ENCODE peak calls at places on chromosomes 7 and 10, in nine cellular contexts. R, E, D, M, A, C, Z, X and B are unnamed samples. For H3K4me1, the result is how much of the 10 kb centered on the place peaks cover.

GRCh38 chr7:7972128-7972527 is 3.5 kb downstream of the GLCCI1 start:
- DNase-seq in R (no peak), A (no peak), Z (no peak), M (no peak), X (no peak), C (no peak), E (no peak), D (no peak), B (peak)

GRCh38 chr7:75617634-75618234 is 121.0 kb downstream of the HIP1 start:
- DNase-seq in X (peak), A (peak), E (no peak), Z (peak), C (no peak), M (peak), D (peak), R (no peak), B (no peak)

GRCh38 chr7:124328774-124329173 is 295.9 kb upstream of the TMEM229A start:
- DNase-seq in A (no peak), X (no peak), Z (no peak), E (no peak), M (no peak), R (no peak), C (no peak), D (no peak), B (peak)

GRCh38 chr7:5679741-5680473 is 101.6 kb downstream of the RNF216 start:
- DNase-seq in A (peak), D (peak), C (no peak), M (no peak), R (no peak), Z (peak), E (no peak), X (no peak), B (no peak)

GRCh38 chr10:70334526-70335245 is 47.7 kb downstream of the LRRC20 start:
- DNase-seq in X (no peak), E (no peak), A (no peak), Z (peak), R (peak), C (no peak), M (no peak), D (no peak), B (no peak)

GRCh38 chr7:8144856-8145255 is 117.1 kb downstream of the ICA1 start:
- DNase-seq in A (no peak), Z (no peak), X (no peak), M (no peak), R (no peak), E (no peak), D (no peak), C (no peak), B (no peak)

GRCh38 chr10:103069453-103070331 is 123.4 kb downstream of the NT5C2 start:
- DNase-seq in X (peak), Z (peak), C (peak), A (peak), E (peak), R (peak), D (peak), M (peak), B (peak)

GRCh38 chr7:22356010-22356854 is 722 bp downstream of the RAPGEF5 start:
- DNase-seq in C (no peak), Z (peak), R (no peak), M (no peak), A (no peak), X (no peak), E (peak), D (no peak), B (peak)

GRCh38 chr7:79340212-79340611 is 113.3 kb downstream of the MAGI2 start:
- DNase-seq in D (no peak), R (no peak), A (no peak), Z (no peak), X (no peak), M (no peak), E (no peak), C (no peak), B (no peak)

GRCh38 chr7:26919906-26920530 is 55.6 kb upstream of the SKAP2 start:
- DNase-seq in R (no peak), C (no peak), X (no peak), M (no peak), A (no peak), Z (no peak), D (no peak), E (no peak), B (no peak)

GRCh38 chr10:31353574-31353973 is 34.6 kb downstream of the ZEB1 start:
- DNase-seq in M (no peak), X (peak), D (no peak), A (no peak), Z (no peak), C (peak), R (peak), E (no peak), B (no peak)

GRCh38 chr10:33031815-33032320 is 73.8 kb upstream of the ITGB1 start:
- DNase-seq in D (no peak), E (no peak), Z (no peak), A (no peak), R (no peak), X (no peak), C (no peak), M (no peak), B (no peak)

GRCh38 chr7:36752026-36752735 is 27.9 kb upstream of the AOAH start:
- DNase-seq in E (no peak), C (no peak), D (no peak), R (no peak), A (no peak), M (no peak), Z (no peak), X (no peak), B (no peak)

GRCh38 chr10:28492093-28492492 is 40.8 kb upstream of the WAC start:
- DNase-seq in D (no peak), E (no peak), R (peak), C (no peak), X (no peak), A (no peak), M (no peak), Z (no peak), B (no peak)

GRCh38 chr10:28494420-28494819 is 38.5 kb upstream of the WAC start:
- DNase-seq in R (no peak), E (peak), C (peak), D (no peak), A (no peak), M (no peak), Z (no peak), X (no peak), B (no peak)

GRCh38 chr10:28492556-28492955 is 40.4 kb upstream of the WAC start:
- DNase-seq in M (no peak), X (no peak), C (no peak), Z (no peak), D (no peak), A (no peak), E (no peak), R (peak), B (no peak)

GRCh38 chr10:28495084-28495483 is 37.8 kb upstream of the WAC start:
- DNase-seq in Z (no peak), E (no peak), A (no peak), M (no peak), X (no peak), C (no peak), R (peak), D (no peak), B (no peak)

DNA sequence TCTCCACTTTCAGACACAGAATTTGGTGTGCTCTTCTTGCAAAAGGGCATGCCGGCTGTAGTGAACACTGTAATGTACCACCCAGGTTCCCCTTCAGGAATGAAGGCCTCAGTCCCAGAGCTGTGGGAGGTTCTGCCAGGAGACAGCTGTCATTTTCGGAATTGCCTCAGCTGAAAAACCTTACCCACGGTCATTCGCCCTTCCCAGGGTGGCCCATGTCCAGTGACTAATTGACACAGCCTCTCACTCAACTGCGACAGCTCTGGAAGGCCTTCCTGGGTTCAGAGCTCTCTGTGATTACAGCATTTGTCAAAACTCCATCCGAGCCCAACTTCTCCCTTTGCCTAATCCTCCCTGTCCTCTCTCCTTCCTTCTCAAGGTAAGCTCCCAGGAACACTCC is 43.7 kb upstream of the WAC start:
- DNase-seq in A (no peak), R (no peak), M (no peak), E (no peak), C (no peak), X (no peak), Z (no peak), D (no peak), B (no peak)
- H3K4me1 ChIP-seq in A (under half), R (under half), M (under half), E (under half), C (under half), X (under half), Z (under half), D (under half), B (under half)

GRCh38 chr7:1668486-1668931 is 1.6 kb upstream of the ELFN1 start:
- DNase-seq in X (no peak), A (peak), R (no peak), Z (peak), D (peak), C (peak), E (peak), M (no peak), B (peak)

GRCh38 chr7:1669954-1670893 is at the start of gene ELFN1:
- DNase-seq in M (no peak), Z (peak), A (peak), E (peak), D (peak), C (peak), X (peak), R (peak), B (peak)

GRCh38 chr7:1670894-1671875 is 1.1 kb downstream of the ELFN1 start:
- DNase-seq in M (peak), R (no peak), X (no peak), D (peak), E (peak), Z (peak), C (no peak), A (no peak), B (no peak)

GRCh38 chr7:1668932-1669485 is 1.1 kb upstream of the ELFN1 start:
- DNase-seq in M (no peak), Z (peak), R (peak), C (peak), E (peak), A (no peak), D (no peak), X (peak), B (peak)

GRCh38 chr7:1669486-1669951 is 558 bp upstream of the ELFN1 start:
- DNase-seq in A (no peak), M (no peak), X (peak), D (peak), C (no peak), Z (peak), R (no peak), E (no peak), B (no peak)
- H3K4me1 ChIP-seq in A (under half), M (under half), X (under half), D (under half), C (under half), Z (under half), R (under half), E (under half), B (under half)

DNA sequence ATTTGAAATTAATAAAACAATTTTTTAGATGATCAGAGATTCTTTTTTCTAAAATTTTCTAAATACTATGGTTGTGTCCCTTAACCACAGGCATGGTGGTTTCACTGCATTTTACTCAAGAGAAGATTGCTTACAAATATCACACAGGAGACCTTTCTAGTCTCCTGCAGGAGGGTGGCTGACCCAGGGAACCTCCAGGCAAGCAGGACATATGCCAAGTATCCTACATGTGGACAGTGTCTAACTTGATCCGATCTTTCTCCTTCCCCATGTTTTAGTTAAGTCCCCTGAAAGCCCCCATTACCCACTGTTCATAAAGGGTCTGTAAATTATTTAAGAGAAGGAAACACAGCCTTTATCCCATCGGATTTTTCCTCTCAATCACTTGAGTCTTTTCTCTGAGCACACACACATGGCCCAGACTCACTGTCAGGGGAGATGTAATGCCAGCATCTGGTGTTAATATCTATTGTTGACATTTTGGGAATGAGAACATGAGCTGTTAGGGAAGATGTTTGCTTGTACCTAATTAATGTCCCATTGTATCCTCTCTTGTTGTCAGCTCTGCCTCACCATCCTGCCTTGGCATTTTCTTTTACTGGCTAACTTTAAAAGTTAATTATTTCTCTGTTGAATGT is 755.2 kb downstream of the AUTS2 start:
- DNase-seq in R (no peak), C (peak), M (no peak), A (no peak), Z (no peak), D (no peak), X (no peak), E (no peak), B (no peak)
- H3K4me1 ChIP-seq in R (under half), C (under half), M (under half), A (under half), Z (under half), D (under half), X (under half), E (under half), B (under half)

GRCh38 chr7:155237730-155238129 is 59.9 kb upstream of the INSIG1 start:
- DNase-seq in X (no peak), R (no peak), C (no peak), D (no peak), A (no peak), Z (no peak), E (no peak), M (no peak), B (no peak)
- H3K4me1 ChIP-seq in X (under half), R (under half), C (under half), D (under half), A (under half), Z (under half), E (under half), M (under half), B (under half)

GRCh38 chr7:127924874-127925273 is 106.4 kb downstream of the LRRC4 start:
- DNase-seq in C (no peak), R (no peak), A (no peak), D (no peak), Z (no peak), M (no peak), X (no peak), E (no peak), B (no peak)
- H3K4me1 ChIP-seq in C (under half), R (under half), A (under half), D (under half), Z (under half), M (under half), X (under half), E (under half), B (under half)

DNA sequence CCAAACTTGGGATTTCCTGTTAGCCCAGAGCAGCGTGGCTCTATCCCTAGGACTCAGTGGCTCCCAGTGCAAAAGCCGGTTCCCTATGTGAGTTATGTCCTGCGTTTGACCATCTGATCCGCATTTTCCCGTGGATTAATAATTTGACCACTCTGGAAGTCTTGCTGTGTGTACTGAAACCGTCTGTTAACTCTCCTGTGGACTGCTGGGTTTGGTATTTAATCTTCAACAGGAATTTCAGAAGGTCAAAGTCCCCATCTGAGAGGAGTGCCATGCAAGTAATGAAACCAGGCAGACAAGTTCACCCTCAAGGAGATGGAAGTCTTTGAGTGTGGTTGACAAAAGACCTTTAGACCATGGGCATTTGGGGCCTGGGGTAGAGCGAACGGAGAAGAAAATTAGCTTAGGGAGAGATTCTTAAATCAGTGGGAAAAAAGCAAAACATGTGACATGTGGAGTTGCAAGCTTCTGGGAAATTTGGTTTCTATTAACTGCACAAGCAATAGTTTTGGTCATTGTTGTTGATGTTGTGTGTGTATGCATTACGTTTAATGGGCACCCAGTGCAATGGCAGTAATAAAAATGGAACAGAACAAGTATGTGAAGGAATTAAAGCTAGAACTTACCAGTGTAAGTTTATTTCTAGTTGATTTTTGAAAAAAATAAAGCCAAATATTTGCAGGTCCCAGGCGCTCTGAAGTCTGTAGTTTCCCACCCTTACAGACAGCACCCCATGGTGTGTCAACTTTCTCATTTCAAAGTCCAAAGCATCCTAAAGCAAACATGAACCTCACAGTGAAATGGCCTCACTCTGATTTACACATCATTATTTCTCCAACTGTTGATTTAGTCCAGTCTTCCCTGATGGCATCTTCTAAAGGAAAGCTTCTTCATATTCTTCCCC is 38.3 kb downstream of the LYZL1 start:
- DNase-seq in E (no peak), A (no peak), C (no peak), D (no peak), M (no peak), X (no peak), R (no peak), Z (no peak), B (no peak)
- H3K4me1 ChIP-seq in E (under half), A (under half), C (under half), D (under half), M (under half), X (under half), R (under half), Z (under half), B (under half)

GRCh38 chr10:11538834-11539190 is 72.6 kb downstream of the USP6NL start:
- DNase-seq in Z (no peak), X (no peak), E (peak), M (no peak), A (no peak), D (no peak), R (no peak), C (no peak), B (no peak)

GRCh38 chr10:11533328-11533781 is 78.1 kb downstream of the USP6NL start:
- DNase-seq in M (no peak), Z (no peak), D (no peak), R (peak), E (peak), X (peak), A (no peak), C (peak), B (peak)

GRCh38 chr10:11535376-11535959 is 76.0 kb downstream of the USP6NL start:
- DNase-seq in M (no peak), Z (no peak), X (no peak), E (no peak), D (no peak), C (no peak), A (no peak), R (no peak), B (peak)

GRCh38 chr10:11539191-11539868 is 72.1 kb downstream of the USP6NL start:
- DNase-seq in M (no peak), D (no peak), R (peak), Z (no peak), E (peak), C (peak), X (peak), A (no peak), B (no peak)

DNA sequence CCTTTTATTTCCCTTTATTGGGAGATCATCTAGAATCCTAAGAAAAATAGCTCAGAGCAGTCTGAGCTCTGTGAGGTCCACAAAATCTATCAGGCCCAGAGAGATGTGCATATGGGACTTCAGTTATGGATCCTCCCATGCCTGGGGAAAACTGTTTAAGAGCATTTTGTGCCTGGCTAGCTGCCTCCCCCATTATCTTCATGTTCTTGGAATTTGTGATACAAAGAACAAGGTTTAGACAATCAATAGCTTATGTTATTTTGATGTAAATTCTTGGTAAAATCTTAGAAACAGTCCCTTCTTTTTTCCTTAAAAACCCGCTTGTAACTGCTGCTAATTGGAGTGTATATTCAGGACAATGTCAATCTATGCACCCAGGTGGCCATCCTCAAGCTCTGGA is 75.2 kb downstream of the USP6NL start:
- DNase-seq in X (no peak), A (no peak), Z (no peak), C (no peak), E (no peak), D (no peak), M (no peak), R (no peak), B (no peak)
- H3K4me1 ChIP-seq in X (under half), A (under half), Z (under half), C (under half), E (under half), D (under half), M (under half), R (half or more), B (under half)

GRCh38 chr10:124124769-124125161 is 31.4 kb upstream of the CHST15 start:
- DNase-seq in A (no peak), R (no peak), E (no peak), M (no peak), D (no peak), X (no peak), C (no peak), Z (no peak), B (no peak)

GRCh38 chr10:124122211-124122610 is 28.8 kb upstream of the CHST15 start:
- DNase-seq in D (peak), X (no peak), R (no peak), Z (no peak), A (no peak), E (no peak), M (no peak), C (no peak), B (no peak)

GRCh38 chr10:124125305-124126116 is 32.1 kb upstream of the CHST15 start:
- DNase-seq in X (peak), Z (no peak), C (peak), M (no peak), D (no peak), A (no peak), E (peak), R (peak), B (peak)

GRCh38 chr10:124124123-124124768 is 30.8 kb upstream of the CHST15 start:
- DNase-seq in M (no peak), X (no peak), C (no peak), R (no peak), A (no peak), Z (no peak), D (no peak), E (no peak), B (no peak)

GRCh38 chr10:124123141-124123540 is 29.7 kb upstream of the CHST15 start:
- DNase-seq in E (no peak), D (no peak), C (no peak), M (no peak), Z (no peak), R (no peak), A (no peak), X (no peak), B (no peak)
- H3K4me1 ChIP-seq in E (under half), D (under half), C (under half), M (under half), Z (under half), R (under half), A (under half), X (under half), B (under half)

DNA sequence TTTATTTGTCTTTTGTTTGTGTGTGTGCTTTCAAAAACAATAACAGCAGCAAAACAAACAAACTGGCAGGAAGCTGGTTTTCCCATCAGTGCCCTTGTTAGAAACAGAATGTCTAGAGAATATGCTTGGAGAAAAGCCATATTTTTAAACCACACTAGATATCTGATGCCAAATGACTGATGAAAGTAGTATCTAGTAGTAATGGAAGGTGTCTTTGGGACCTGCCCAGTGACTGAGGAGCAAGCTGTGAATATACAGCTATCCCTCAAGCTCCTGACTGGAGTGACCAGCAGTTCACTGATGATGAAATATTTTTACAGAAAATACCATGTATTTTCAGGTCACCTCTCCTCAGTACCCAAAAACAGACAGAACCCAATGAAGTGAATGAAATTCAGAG is 956 bp downstream of the PDE1C start:
- DNase-seq in R (no peak), E (no peak), A (no peak), M (no peak), X (no peak), Z (no peak), D (no peak), C (no peak), B (no peak)
- H3K4me1 ChIP-seq in R (under half), E (under half), A (under half), M (under half), X (under half), Z (under half), D (under half), C (under half), B (under half)